ENCODE peak calls at places on chromosomes 4 and X, in four cellular contexts. W, X, O and P are unnamed samples.

GRCh38 chr4:169009281-169010124 is 552 bp downstream of the CBR4 start:
- DNase-seq in X (no peak), W (peak; percentile 63), O (peak; percentile 80), P (peak; percentile 66)

GRCh38 chrX:65668362-65669310 is 1.2 kb downstream of the MSN start:
- DNase-seq in W (no peak), X (no peak), O (peak; percentile 85), P (peak; percentile 69)

GRCh38 chrX:119942173-119942819 is 1.3 kb downstream of the NKAP start:
- DNase-seq in X (no peak), W (no peak), O (no peak), P (no peak)

GRCh38 chr4:144340931-144341330 is 200.4 kb upstream of the GYPA start:
- DNase-seq in O (no peak), W (no peak), X (no peak), P (no peak)

GRCh38 chrX:8586953-8587352 is 122.3 kb downstream of the VCX3B start:
- DNase-seq in W (no peak), X (no peak), O (no peak), P (no peak)

GRCh38 chrX:151516538-151517187 is 46.8 kb upstream of the PASD1 start:
- DNase-seq in O (peak; percentile 13), X (no peak), W (no peak), P (no peak)

GRCh38 chrX:149032449-149032848 is 472.7 kb downstream of the IDS start:
- DNase-seq in X (no peak), O (no peak), W (no peak), P (no peak)

GRCh38 chrX:10744011-10744410 is 123.6 kb upstream of the MID1 start:
- DNase-seq in X (no peak), W (no peak), O (no peak), P (no peak)

GRCh38 chr4:7570156-7570778 is 135.5 kb upstream of the PSAPL1 start:
- DNase-seq in X (no peak), W (no peak), O (no peak), P (no peak)

GRCh38 chr4:32840461-32841189 is 2120.5 kb downstream of the PCDH7 start:
- DNase-seq in O (no peak), W (no peak), X (no peak), P (no peak)

GRCh38 chr4:1382776-1383727 is 23.2 kb downstream of the NKX1-1 start:
- DNase-seq in O (no peak), W (no peak), X (no peak), P (no peak)

GRCh38 chr4:52051615-52052474 is 741 bp downstream of the SPATA18 start:
- DNase-seq in X (peak; percentile 85), O (no peak), W (peak; percentile 74), P (peak; percentile 90)

GRCh38 chr4:31088600-31089230 is 368.5 kb downstream of the PCDH7 start:
- DNase-seq in W (no peak), X (no peak), O (peak; percentile 0), P (peak; percentile 85)

GRCh38 chr4:110119880-110120279 is 78.5 kb downstream of the ELOVL6 start:
- DNase-seq in O (no peak), W (no peak), X (no peak), P (peak; percentile 40)

GRCh38 chr4:139085141-139085540 is 69.6 kb downstream of the NOCT start:
- DNase-seq in X (no peak), O (peak; percentile 16), W (peak; percentile 11), P (peak; percentile 52)

GRCh38 chr4:141580523-141580922 is 55.9 kb upstream of the IL15 start:
- DNase-seq in W (no peak), O (no peak), X (no peak), P (no peak)

GRCh38 chr4:3680656-3681055 is 85.5 kb upstream of the ADRA2C start:
- DNase-seq in X (no peak), O (no peak), W (no peak), P (no peak)

GRCh38 chrX:30888526-30889146 is 418 bp downstream of the TAB3 start:
- DNase-seq in O (peak; percentile 33), X (no peak), W (no peak), P (peak; percentile 18)

GRCh38 chr4:64068096-64068495 is 341.2 kb downstream of the TECRL start:
- DNase-seq in X (no peak), W (no peak), O (no peak), P (no peak)

GRCh38 chr4:185229021-185229818 is 19.8 kb downstream of the SNX25 start:
- DNase-seq in X (no peak), W (no peak), O (no peak), P (no peak)

GRCh38 chrX:79715448-79715847 is 299.1 kb upstream of the TBX22 start:
- DNase-seq in W (no peak), O (no peak), X (no peak), P (no peak)

GRCh38 chrX:69153060-69153730 is 12.1 kb downstream of the PJA1 start:
- DNase-seq in O (no peak), X (no peak), W (peak; percentile 34), P (no peak)
- TF ChIP-seq JUN in O (no peak), X (no peak), W (no peak), P (no peak)

GRCh38 chr4:123967360-123967759 is 570.8 kb downstream of the SPRY1 start:
- DNase-seq in X (no peak), W (no peak), O (no peak), P (no peak)
- H2AFZ ChIP-seq in X (no peak overlapping the region), W (no peak overlapping the region), O (no peak overlapping the region), P (no peak overlapping the region)

DNA sequence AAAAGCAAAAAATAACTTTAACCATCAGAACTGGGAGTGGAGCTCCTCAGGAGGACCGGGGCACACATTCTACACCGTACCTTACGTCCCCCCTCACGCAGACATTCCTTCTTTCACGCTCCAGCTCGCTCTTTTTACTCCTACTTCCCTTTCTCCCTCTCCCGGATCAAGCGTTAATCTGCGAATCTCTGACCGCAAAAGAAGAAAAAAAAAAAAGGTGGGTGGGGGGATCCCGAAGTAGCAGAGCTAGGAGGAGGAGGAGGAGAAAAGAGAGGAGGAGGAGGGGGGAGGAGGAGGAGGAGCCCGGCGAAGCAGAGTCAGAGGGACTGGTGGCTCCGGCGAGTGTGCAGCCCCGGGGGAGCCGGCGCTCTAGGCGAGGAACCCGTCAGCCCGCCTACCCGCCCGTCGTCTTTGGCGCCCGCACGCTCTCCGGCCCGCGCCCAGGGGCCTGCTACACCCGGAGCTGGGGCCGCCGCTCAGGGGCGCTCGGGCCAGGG is at the start of gene NHSL2:
- DNase-seq in W (no peak), O (no peak), X (no peak), P (no peak)
- TF ChIP-seq JUN in W (no peak), O (no peak), X (no peak), P (no peak)

DNA sequence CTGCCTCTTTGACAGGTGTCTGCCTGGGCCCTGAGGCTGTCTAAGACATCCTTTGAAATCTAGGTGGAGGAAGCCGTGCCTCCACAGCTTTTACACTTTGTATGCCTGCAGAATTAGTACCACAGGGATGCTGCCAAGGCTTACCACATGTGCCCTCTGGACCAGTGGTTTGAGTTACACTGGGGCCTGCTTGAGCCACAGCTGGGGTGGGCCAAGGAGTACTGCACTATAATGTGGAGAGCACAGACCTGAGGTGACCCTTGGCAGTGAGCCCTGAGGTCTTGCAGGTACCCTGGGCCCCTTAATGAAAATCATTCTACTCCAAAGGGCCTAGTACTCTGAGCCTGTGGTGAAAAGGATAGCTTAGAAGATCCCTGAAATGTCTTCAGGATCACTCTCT is 27.2 kb upstream of the IRS4 start:
- DNase-seq in W (no peak), O (no peak), X (no peak), P (no peak)
- H2AFZ ChIP-seq in W (no peak overlapping the region), O (no peak overlapping the region), X (no peak overlapping the region), P (no peak overlapping the region)